ENCODE peak calls at places on chromosomes 1 and 21, in seven cellular contexts. G, V, N, I, Y, D and K are unnamed samples.

GRCh38 chr1:175193339-175193950 is 869 bp upstream of the KIAA0040 start:
- DNase-seq in G (no peak), V (no peak), N (no peak), I (peak; percentile 18), Y (no peak), D (peak; percentile 16), K (no peak)

GRCh38 chr21:39523398-39523797 is 71.6 kb downstream of the SH3BGR start:
- DNase-seq in G (no peak), V (no peak), N (no peak), I (peak; percentile 82), Y (no peak), D (no peak), K (no peak)

GRCh38 chr1:114199017-114199594 is 45.4 kb upstream of the SYT6 start:
- DNase-seq in G (no peak), V (no peak), N (no peak), I (no peak), Y (no peak), D (no peak), K (no peak)

GRCh38 chr1:167683641-167684502 is 37.9 kb upstream of the MPZL1 start:
- DNase-seq in G (no peak), V (peak; percentile 78), N (no peak), I (no peak), Y (peak; percentile 50), D (peak; percentile 60), K (no peak)

GRCh38 chr21:43340491-43341348 is 86.2 kb downstream of the SIK1 start:
- DNase-seq in G (no peak), V (peak; percentile 51), N (no peak), I (no peak), Y (no peak), D (no peak), K (no peak)

GRCh38 chr1:221816899-221817298 is 75.0 kb upstream of the DUSP10 start:
- DNase-seq in G (no peak), V (peak; percentile 20), N (no peak), I (no peak), Y (no peak), D (no peak), K (no peak)

GRCh38 chr1:11869650-11870207 is 11.0 kb upstream of the NPPB start:
- DNase-seq in G (no peak), V (no peak), N (no peak), I (no peak), Y (no peak), D (no peak), K (no peak)

GRCh38 chr1:213874789-213875188 is 113.0 kb upstream of the PROX1 start:
- DNase-seq in G (no peak), V (no peak), N (no peak), I (no peak), Y (no peak), D (no peak), K (no peak)

GRCh38 chr1:166903232-166903631 is 27.2 kb upstream of the TADA1 start:
- DNase-seq in G (no peak), V (no peak), N (no peak), I (no peak), Y (no peak), D (no peak), K (no peak)

GRCh38 chr1:19033926-19034680 is 77.6 kb upstream of the IFFO2 start:
- DNase-seq in G (peak; percentile 48), V (no peak), N (no peak), I (peak; percentile 5), Y (no peak), D (no peak), K (no peak)

GRCh38 chr1:185373813-185374524 is 56.9 kb upstream of the IVNS1ABP start:
- DNase-seq in G (peak; percentile 78), V (no peak), N (no peak), I (no peak), Y (peak; percentile 43), D (no peak), K (no peak)

GRCh38 chr1:3695326-3696217 is 43.3 kb downstream of the TP73 start:
- DNase-seq in G (peak; percentile 87), V (peak; percentile 27), N (peak; percentile 30), I (peak; percentile 53), Y (no peak), D (peak; percentile 40), K (peak; percentile 77)

GRCh38 chr1:100799548-100799947 is 80.0 kb downstream of the VCAM1 start:
- DNase-seq in G (no peak), V (no peak), N (no peak), I (no peak), Y (no peak), D (no peak), K (no peak)

GRCh38 chr1:118338991-118339390 is 154.0 kb upstream of the SPAG17 start:
- DNase-seq in G (no peak), V (no peak), N (no peak), I (no peak), Y (no peak), D (no peak), K (no peak)

GRCh38 chr1:236258114-236258609 is 23.6 kb downstream of the ERO1B start:
- DNase-seq in G (no peak), V (no peak), N (no peak), I (no peak), Y (no peak), D (no peak), K (no peak)

GRCh38 chr1:236261033-236261432 is 20.7 kb downstream of the ERO1B start:
- DNase-seq in G (no peak), V (no peak), N (no peak), I (no peak), Y (no peak), D (no peak), K (no peak)

GRCh38 chr1:236259043-236259442 is 22.7 kb downstream of the ERO1B start:
- DNase-seq in G (no peak), V (no peak), N (no peak), I (no peak), Y (no peak), D (no peak), K (no peak)

GRCh38 chr1:236261898-236262297 is 19.9 kb downstream of the ERO1B start:
- DNase-seq in G (no peak), V (no peak), N (no peak), I (no peak), Y (no peak), D (no peak), K (no peak)
- H3K9me3 ChIP-seq in G (peaks cover 62% of the 10 kb centered on the region), V (no peaks in the 10 kb centered on the region), N (peaks cover 22% of the 10 kb centered on the region), I (peaks cover 20% of the 10 kb centered on the region), Y (no peaks in the 10 kb centered on the region), D (peaks cover 22% of the 10 kb centered on the region), K (no peaks in the 10 kb centered on the region)

GRCh38 chr1:195866383-195867222 is 741.6 kb downstream of the KCNT2 start:
- DNase-seq in G (no peak), V (no peak), N (no peak), I (no peak), Y (no peak), D (no peak), K (no peak)
- H3K4me3 ChIP-seq in G (no peak overlapping the region), V (no peak overlapping the region), N (no peak overlapping the region), I (no peak overlapping the region), Y (no peak overlapping the region), D (no peak overlapping the region), K (no peak overlapping the region)

GRCh38 chr1:26268290-26269197 is 11.3 kb upstream of the SH3BGRL3 start:
- DNase-seq in G (no peak), V (no peak), N (no peak), I (no peak), Y (no peak), D (no peak), K (no peak)
- H3K36me3 ChIP-seq in G (peaks cover 17% of the 10 kb centered on the region), V (peaks cover 87% of the 10 kb centered on the region), N (peaks cover 97% of the 10 kb centered on the region), I (no peaks in the 10 kb centered on the region), Y (no peaks in the 10 kb centered on the region), D (peaks cover 69% of the 10 kb centered on the region), K (no peaks in the 10 kb centered on the region)

GRCh38 chr1:43104027-43104763 is 67.9 kb downstream of the EBNA1BP2 start:
- DNase-seq in G (no peak), V (no peak), N (no peak), I (no peak), Y (no peak), D (no peak), K (no peak)
- H3K9me3 ChIP-seq in G (peaks cover 50% of the 10 kb centered on the region), V (peaks cover 81% of the 10 kb centered on the region), N (no peaks in the 10 kb centered on the region), I (no peaks in the 10 kb centered on the region), Y (no peaks in the 10 kb centered on the region), D (no peaks in the 10 kb centered on the region), K (no peaks in the 10 kb centered on the region)

GRCh38 chr1:155064109-155064812 is 721 bp downstream of the EFNA4 start:
- DNase-seq in G (no peak), V (no peak), N (peak; percentile 58), I (no peak), Y (no peak), D (no peak), K (peak; percentile 62)

GRCh38 chr1:155062702-155063411 is 683 bp upstream of the EFNA4 start:
- DNase-seq in G (peak; percentile 89), V (peak; percentile 75), N (peak; percentile 84), I (peak; percentile 69), Y (no peak), D (peak; percentile 35), K (peak; percentile 55)

GRCh38 chr1:155063550-155064108 is at the start of gene EFNA4:
- DNase-seq in G (peak; percentile 95), V (peak; percentile 93), N (peak; percentile 93), I (peak; percentile 85), Y (peak; percentile 91), D (peak; percentile 88), K (peak; percentile 89)

GRCh38 chr1:155062151-155062686 is 1.3 kb upstream of the EFNA4 start:
- DNase-seq in G (peak; percentile 84), V (no peak), N (peak; percentile 78), I (no peak), Y (no peak), D (no peak), K (no peak)

DNA sequence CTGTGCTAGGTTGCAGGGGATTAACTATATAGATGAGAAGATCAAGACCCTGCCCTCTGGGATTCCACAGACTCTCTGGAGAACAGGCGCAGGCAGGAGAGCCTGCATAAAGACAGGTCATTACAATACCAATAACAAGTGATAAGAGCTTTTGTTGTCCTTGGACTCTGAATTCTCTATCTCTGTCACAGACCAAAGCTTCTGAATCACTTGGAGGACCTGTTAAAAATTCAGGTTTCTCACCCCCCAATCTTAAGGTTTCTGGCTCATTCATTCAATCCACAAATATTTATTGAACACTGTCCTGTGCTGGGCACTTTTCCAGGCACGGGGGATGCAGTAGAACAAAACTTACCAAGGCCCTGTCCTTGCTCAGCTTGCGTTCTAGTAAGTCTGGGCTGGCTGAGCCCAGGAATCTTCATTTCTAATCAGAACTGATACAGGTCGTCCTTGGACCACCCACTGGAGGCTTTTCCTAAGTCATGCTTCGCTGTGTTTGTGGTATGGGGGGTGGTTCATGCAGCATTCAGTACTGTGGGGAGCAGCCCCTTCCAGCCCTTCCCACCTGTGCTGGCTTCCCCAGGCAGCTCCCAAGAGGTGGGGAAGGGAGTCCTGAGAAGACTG is 1.4 kb downstream of the EFNA4 start:
- DNase-seq in G (no peak), V (no peak), N (no peak), I (no peak), Y (no peak), D (no peak), K (no peak)
- H3K4me3 ChIP-seq in G (no peak overlapping the region), V (peak overlapping the region; percentile 93), N (peak overlapping the region; percentile 84), I (no peak overlapping the region), Y (no peak overlapping the region), D (no peak overlapping the region), K (no peak overlapping the region)